ENCODE peak calls at places on chromosomes 7 and 10, in ten cellular contexts. Y is PC-9, A is psoas muscle, Z is hepatocyte, J is IMR-90, L is transverse colon, G is bronchial epithelial cell, Q is PC-3, X is upper lobe of right lung, R is HCT116. M is an unnamed sample.

GRCh38 chr10:102752934-102753664 is 9.4 kb downstream of the WBP1L start:
- DNase-seq in Y (no peak), A (no peak), Z (peak), J (peak), L (no peak), G (peak), Q (peak), X (no peak), R (no peak), M (peak)

GRCh38 chr10:86940677-86941076 is 16.7 kb downstream of the MMRN2 start:
- DNase-seq in Y (no peak), A (no peak), Z (no peak), J (no peak), L (no peak), G (no peak), Q (no peak), X (no peak), R (no peak), M (no peak)

GRCh38 chr10:108166401-108166800 is 1001.9 kb upstream of the SORCS1 start:
- DNase-seq in Y (no peak), A (no peak), Z (no peak), J (no peak), L (no peak), G (peak), Q (peak), X (no peak), R (no peak), M (no peak)

GRCh38 chr10:47055386-47056382 is 144.5 kb downstream of the PTPN20 start:
- DNase-seq in Y (no peak), A (no peak), Z (no peak), J (no peak), L (no peak), G (no peak), Q (no peak), X (no peak), R (no peak), M (no peak)

GRCh38 chr7:10568891-10569290 is 404.8 kb upstream of the PHF14 start:
- DNase-seq in Y (no peak), A (no peak), Z (no peak), J (no peak), L (no peak), G (no peak), Q (no peak), X (no peak), R (no peak), M (no peak)

GRCh38 chr7:129843365-129843898 is 109.3 kb downstream of the UBE2H start:
- DNase-seq in Y (no peak), A (no peak), Z (no peak), J (no peak), L (no peak), G (no peak), Q (no peak), X (no peak), R (no peak), M (no peak)

GRCh38 chr10:21464134-21464533 is 61.3 kb downstream of the SKIDA1 start:
- DNase-seq in Y (peak), A (no peak), Z (no peak), J (no peak), L (no peak), G (no peak), Q (no peak), X (no peak), R (no peak), M (no peak)

GRCh38 chr7:2024227-2024918 is 208.4 kb downstream of the MAD1L1 start:
- DNase-seq in Y (no peak), A (peak), Z (no peak), J (no peak), L (no peak), G (no peak), Q (no peak), X (peak), R (no peak), M (no peak)

GRCh38 chr7:155972651-155973349 is 160.5 kb upstream of the SHH start:
- DNase-seq in Y (no peak), A (no peak), Z (no peak), J (no peak), L (no peak), G (no peak), Q (no peak), X (no peak), R (no peak), M (no peak)

GRCh38 chr7:74598558-74598957 is 59.0 kb upstream of the GTF2I start:
- DNase-seq in Y (no peak), A (no peak), Z (no peak), J (peak), L (no peak), G (no peak), Q (peak), X (no peak), R (no peak), M (no peak)

GRCh38 chr7:23468721-23469149 is 1.6 kb downstream of the IGF2BP3 start:
- DNase-seq in Y (no peak), A (no peak), Z (peak), J (no peak), L (peak), G (no peak), Q (no peak), X (no peak), R (no peak), M (no peak)

GRCh38 chr7:23469150-23469960 is 936 bp downstream of the IGF2BP3 start:
- DNase-seq in Y (no peak), A (no peak), Z (peak), J (no peak), L (no peak), G (no peak), Q (no peak), X (no peak), R (no peak), M (no peak)

GRCh38 chr7:23469961-23470250 is 385 bp downstream of the IGF2BP3 start:
- DNase-seq in Y (no peak), A (no peak), Z (no peak), J (no peak), L (no peak), G (no peak), Q (no peak), X (no peak), R (no peak), M (no peak)

GRCh38 chr7:23467731-23468720 is 2.3 kb downstream of the IGF2BP3 start:
- DNase-seq in Y (peak), A (no peak), Z (peak), J (peak), L (peak), G (no peak), Q (peak), X (no peak), R (no peak), M (no peak)

GRCh38 chr7:23467281-23467680 is 3.0 kb downstream of the IGF2BP3 start:
- DNase-seq in Y (no peak), A (no peak), Z (peak), J (no peak), L (no peak), G (no peak), Q (no peak), X (no peak), R (no peak), M (no peak)
- H3K4me3 ChIP-seq in Y (peak), A (no peak), Z (peak), J (peak), L (peak), G (no peak), Q (peak), X (no peak), R (peak), M (peak)

GRCh38 chr10:69104994-69105790 is 17.3 kb downstream of the SRGN start:
- DNase-seq in Y (no peak), A (no peak), Z (no peak), J (no peak), L (no peak), G (no peak), Q (no peak), X (no peak), R (no peak), M (no peak)

GRCh38 chr10:69101451-69102095 is 13.7 kb downstream of the SRGN start:
- DNase-seq in Y (no peak), A (no peak), Z (no peak), J (peak), L (no peak), G (no peak), Q (peak), X (peak), R (no peak), M (no peak)

GRCh38 chr10:69103784-69104183 is 15.9 kb downstream of the SRGN start:
- DNase-seq in Y (no peak), A (no peak), Z (no peak), J (no peak), L (no peak), G (no peak), Q (no peak), X (no peak), R (no peak), M (no peak)

GRCh38 chr10:69100136-69100872 is 12.4 kb downstream of the SRGN start:
- DNase-seq in Y (no peak), A (no peak), Z (no peak), J (no peak), L (no peak), G (no peak), Q (no peak), X (no peak), R (no peak), M (no peak)

DNA sequence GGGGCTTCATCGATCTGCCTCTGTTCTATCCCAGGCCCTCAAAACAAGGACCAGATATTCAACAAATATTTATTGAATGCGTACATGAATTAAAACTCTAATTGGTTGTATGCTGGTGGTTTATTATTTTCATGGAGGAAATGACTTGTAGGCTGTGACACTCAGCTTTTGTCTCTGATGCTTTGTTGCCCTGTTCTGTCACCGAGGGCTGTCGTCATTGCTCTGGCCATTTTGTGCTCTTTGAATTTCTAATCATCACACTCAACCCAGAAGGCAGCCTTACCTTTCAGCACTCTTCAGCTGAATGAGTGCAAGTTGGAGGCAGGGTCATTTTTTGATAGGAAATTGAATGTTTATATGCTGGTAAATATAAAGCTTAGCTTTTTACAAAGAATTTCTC is 14.5 kb downstream of the SRGN start:
- DNase-seq in Y (no peak), A (no peak), Z (no peak), J (no peak), L (no peak), G (no peak), Q (no peak), X (no peak), R (no peak), M (no peak)
- H3K4me3 ChIP-seq in Y (no peak), A (no peak), Z (no peak), J (no peak), L (no peak), G (no peak), Q (no peak), X (no peak), R (no peak), M (no peak)

DNA sequence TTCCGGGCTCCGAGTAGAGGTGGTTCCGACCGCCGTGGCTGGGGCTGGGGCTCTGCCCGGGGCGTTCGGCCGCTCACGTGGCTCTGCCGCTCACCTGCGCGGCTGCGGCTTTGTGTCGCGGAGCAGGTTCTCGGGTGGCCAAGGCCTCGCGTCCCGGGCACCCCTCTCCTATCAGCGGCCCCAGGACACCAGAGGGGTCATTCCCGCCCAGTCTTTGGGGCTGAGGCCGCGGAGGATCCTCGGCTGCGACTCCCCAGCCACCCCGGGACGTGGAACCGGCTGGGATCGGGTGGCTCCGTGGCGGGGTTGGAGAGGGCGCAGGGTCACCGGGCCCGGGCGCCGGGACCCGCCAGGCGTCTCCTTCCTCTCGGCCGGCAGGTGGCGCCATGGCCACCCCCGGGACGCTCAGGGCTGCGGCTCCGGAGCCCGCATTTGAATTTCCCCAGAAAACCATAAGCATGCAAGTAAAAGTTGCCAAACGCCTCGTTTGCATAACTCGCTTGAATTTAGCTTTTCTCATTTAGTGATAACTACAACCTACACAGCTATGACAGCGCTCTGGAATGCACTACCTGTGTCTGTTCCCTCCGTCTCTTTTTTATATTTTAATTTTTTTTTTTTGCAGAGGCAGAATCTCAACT is 1.2 kb downstream of the COL26A1 start:
- DNase-seq in Y (peak), A (peak), Z (peak), J (peak), L (peak), G (peak), Q (peak), X (peak), R (peak), M (peak)
- H3K4me3 ChIP-seq in Y (peak), A (peak), Z (peak), J (peak), L (peak), G (peak), Q (peak), X (peak), R (peak), M (peak)

DNA sequence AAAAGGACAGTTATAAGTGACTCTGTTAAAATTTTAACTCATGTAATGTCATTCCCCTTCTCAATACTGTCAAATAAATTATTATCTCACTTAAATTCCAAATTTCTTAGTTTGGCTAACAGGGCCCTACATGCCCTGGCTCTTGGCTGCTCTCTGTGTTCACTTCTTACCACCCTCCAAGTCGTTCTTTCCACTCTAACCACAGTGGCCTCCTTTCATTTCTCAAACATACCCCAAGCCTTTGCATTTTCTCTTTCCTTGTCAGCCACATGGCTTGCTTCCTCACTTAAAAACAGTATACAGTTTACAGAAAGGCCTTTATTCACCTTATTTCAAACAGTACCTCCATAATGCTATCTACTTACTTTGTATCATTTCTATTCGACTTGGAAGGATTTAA is 737.1 kb upstream of the ZWINT start:
- DNase-seq in Y (no peak), A (no peak), Z (no peak), J (no peak), L (no peak), G (no peak), Q (no peak), X (no peak), R (no peak), M (no peak)
- H3K4me3 ChIP-seq in Y (no peak), A (no peak), Z (no peak), J (no peak), L (no peak), G (no peak), Q (no peak), X (no peak), R (no peak), M (no peak)

DNA sequence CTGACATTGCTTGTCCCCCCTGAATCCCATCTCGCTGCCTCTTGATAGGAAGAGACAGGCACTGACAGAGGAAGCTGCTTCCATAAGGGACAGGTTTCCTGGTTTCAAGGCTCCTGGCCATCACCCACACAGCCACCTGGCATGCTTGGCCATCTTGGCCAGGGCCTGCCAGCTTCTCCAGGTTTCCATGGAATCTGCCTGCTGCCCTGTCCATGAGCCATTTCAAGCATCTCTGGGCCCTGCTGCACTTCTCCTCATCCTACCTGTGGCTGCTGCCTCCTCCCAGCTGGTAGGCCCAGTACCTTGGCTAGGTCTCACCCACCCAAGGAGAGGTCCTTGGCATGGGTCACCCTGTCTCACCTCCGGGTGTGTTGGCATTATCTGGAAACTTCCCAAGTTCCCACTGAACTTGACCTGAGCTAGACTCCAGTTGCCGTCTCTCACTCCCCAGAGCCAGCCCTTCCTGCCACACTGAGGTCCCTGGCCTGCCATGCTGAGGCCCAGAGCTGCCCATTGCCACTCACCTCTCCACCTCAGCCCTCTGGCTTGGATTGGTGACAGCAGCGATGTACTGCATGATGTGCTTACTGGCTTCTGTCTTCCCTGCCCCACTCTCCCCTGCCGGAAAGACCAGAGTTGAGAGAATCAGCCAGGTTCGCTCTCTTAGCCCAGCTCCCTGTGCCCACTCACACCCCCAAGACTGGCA is 2.6 kb downstream of the MYO1G start:
- DNase-seq in Y (no peak), A (no peak), Z (no peak), J (no peak), L (no peak), G (no peak), Q (no peak), X (no peak), R (no peak), M (no peak)
- H3K4me3 ChIP-seq in Y (no peak), A (no peak), Z (no peak), J (no peak), L (no peak), G (no peak), Q (no peak), X (no peak), R (no peak), M (no peak)

GRCh38 chr10:109924100-109924499 is 789 bp upstream of the XPNPEP1 start:
- DNase-seq in Y (no peak), A (no peak), Z (no peak), J (no peak), L (no peak), G (no peak), Q (no peak), X (no peak), R (no peak), M (no peak)
- H3K4me3 ChIP-seq in Y (peak), A (peak), Z (no peak), J (no peak), L (no peak), G (no peak), Q (no peak), X (no peak), R (peak), M (no peak)

GRCh38 chr7:95435422-95435780 is 573 bp upstream of the PON2 start:
- DNase-seq in Y (no peak), A (no peak), Z (no peak), J (no peak), L (no peak), G (no peak), Q (no peak), X (peak), R (no peak), M (no peak)

GRCh38 chr7:95433952-95434351 is 876 bp downstream of the PON2 start:
- DNase-seq in Y (no peak), A (no peak), Z (no peak), J (no peak), L (no peak), G (no peak), Q (no peak), X (no peak), R (no peak), M (no peak)

GRCh38 chr7:95433129-95433528 is 1.7 kb downstream of the PON2 start:
- DNase-seq in Y (no peak), A (no peak), Z (no peak), J (no peak), L (no peak), G (no peak), Q (no peak), X (no peak), R (no peak), M (no peak)

GRCh38 chr7:95434501-95435421 is at the start of gene PON2:
- DNase-seq in Y (peak), A (peak), Z (peak), J (peak), L (peak), G (peak), Q (peak), X (peak), R (peak), M (peak)

DNA sequence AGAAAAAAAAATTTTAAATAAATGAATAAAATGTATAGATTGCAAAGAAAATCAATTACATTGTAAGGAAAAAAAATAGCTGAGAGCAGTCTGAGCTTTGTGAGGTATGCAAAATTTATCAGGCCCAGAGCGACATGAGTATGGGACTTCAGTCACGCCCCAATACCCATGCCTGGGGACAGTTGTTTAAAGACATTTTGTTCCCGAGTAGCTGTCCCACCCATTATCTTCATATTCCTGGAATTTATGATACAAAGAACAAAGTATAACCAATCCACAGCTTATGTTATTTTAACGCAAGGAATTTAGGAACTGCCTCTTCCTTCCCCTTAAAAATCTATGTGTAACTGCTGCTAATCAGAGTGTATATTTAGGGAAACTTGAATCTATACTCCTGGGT is 1.6 kb upstream of the PON2 start:
- DNase-seq in Y (no peak), A (no peak), Z (no peak), J (no peak), L (no peak), G (no peak), Q (no peak), X (no peak), R (no peak), M (no peak)
- H3K4me3 ChIP-seq in Y (no peak), A (no peak), Z (no peak), J (no peak), L (no peak), G (no peak), Q (no peak), X (no peak), R (no peak), M (no peak)